ENCODE peak calls at places on chromosomes 16 and 17, in seven cellular contexts. One of them, this sample, is unnamed.

GRCh38 chr16:52581530-52581929 is 34.6 kb upstream of the TOX3 start:
- DNase-seq in CD8-positive, alpha-beta T cell: no peak
- DNase-seq in WERI-Rb-1: no peak
- DNase-seq in body of pancreas: peak
- DNase-seq in astrocyte: no peak
- DNase-seq in A549: peak
- DNase-seq in lower lobe of right lung: no peak
- DNase-seq in this sample: no peak

GRCh38 chr17:8188408-8188839 is 1.6 kb downstream of the BORCS6 start:
- DNase-seq in CD8-positive, alpha-beta T cell: no peak
- DNase-seq in body of pancreas: no peak
- DNase-seq in lower lobe of right lung: no peak
- DNase-seq in A549: no peak
- DNase-seq in astrocyte: no peak
- DNase-seq in WERI-Rb-1: no peak
- DNase-seq in this sample: no peak

GRCh38 chr17:77246110-77247047 is 105.6 kb downstream of the SEC14L1 start:
- DNase-seq in body of pancreas: no peak
- DNase-seq in lower lobe of right lung: no peak
- DNase-seq in A549: no peak
- DNase-seq in CD8-positive, alpha-beta T cell: no peak
- DNase-seq in WERI-Rb-1: no peak
- DNase-seq in astrocyte: no peak
- DNase-seq in this sample: no peak

GRCh38 chr17:12342609-12343248 is 322.1 kb downstream of the MAP2K4 start:
- DNase-seq in CD8-positive, alpha-beta T cell: no peak
- DNase-seq in A549: peak
- DNase-seq in astrocyte: no peak
- DNase-seq in lower lobe of right lung: no peak
- DNase-seq in WERI-Rb-1: peak
- DNase-seq in body of pancreas: peak
- DNase-seq in this sample: no peak

GRCh38 chr16:48366165-48367093 is 18.8 kb downstream of the SIAH1 start:
- DNase-seq in WERI-Rb-1: no peak
- DNase-seq in body of pancreas: peak
- DNase-seq in A549: peak
- DNase-seq in lower lobe of right lung: no peak
- DNase-seq in CD8-positive, alpha-beta T cell: peak
- DNase-seq in astrocyte: peak
- DNase-seq in this sample: peak

GRCh38 chr16:20901068-20901440 is 483 bp downstream of the LYRM1 start:
- DNase-seq in CD8-positive, alpha-beta T cell: no peak
- DNase-seq in body of pancreas: no peak
- DNase-seq in astrocyte: no peak
- DNase-seq in WERI-Rb-1: no peak
- DNase-seq in A549: no peak
- DNase-seq in lower lobe of right lung: no peak
- DNase-seq in this sample: no peak

GRCh38 chr16:85460252-85460982 is 152.7 kb upstream of the GSE1 start:
- DNase-seq in body of pancreas: no peak
- DNase-seq in WERI-Rb-1: peak
- DNase-seq in CD8-positive, alpha-beta T cell: no peak
- DNase-seq in lower lobe of right lung: no peak
- DNase-seq in astrocyte: no peak
- DNase-seq in A549: no peak
- DNase-seq in this sample: no peak

GRCh38 chr16:85394511-85395206 is 218.5 kb upstream of the GSE1 start:
- DNase-seq in CD8-positive, alpha-beta T cell: no peak
- DNase-seq in lower lobe of right lung: peak
- DNase-seq in astrocyte: no peak
- DNase-seq in WERI-Rb-1: peak
- DNase-seq in A549: no peak
- DNase-seq in body of pancreas: no peak
- DNase-seq in this sample: peak

GRCh38 chr17:79892457-79893236 is 53.4 kb upstream of the CBX4 start:
- DNase-seq in lower lobe of right lung: peak
- DNase-seq in body of pancreas: no peak
- DNase-seq in A549: no peak
- DNase-seq in astrocyte: no peak
- DNase-seq in WERI-Rb-1: no peak
- DNase-seq in CD8-positive, alpha-beta T cell: no peak
- DNase-seq in this sample: peak

GRCh38 chr16:81632392-81633146 is 146.5 kb upstream of the PLCG2 start:
- DNase-seq in lower lobe of right lung: peak
- DNase-seq in body of pancreas: no peak
- DNase-seq in WERI-Rb-1: no peak
- DNase-seq in CD8-positive, alpha-beta T cell: peak
- DNase-seq in A549: peak
- DNase-seq in astrocyte: peak
- DNase-seq in this sample: peak

GRCh38 chr17:33038740-33039139 is 47.1 kb downstream of the SPACA3 start:
- DNase-seq in body of pancreas: peak
- DNase-seq in astrocyte: peak
- DNase-seq in WERI-Rb-1: peak
- DNase-seq in A549: peak
- DNase-seq in CD8-positive, alpha-beta T cell: no peak
- DNase-seq in lower lobe of right lung: no peak
- DNase-seq in this sample: no peak

GRCh38 chr17:12613566-12613965 is 52.1 kb upstream of the MYOCD start:
- DNase-seq in body of pancreas: no peak
- DNase-seq in astrocyte: peak
- DNase-seq in lower lobe of right lung: no peak
- DNase-seq in CD8-positive, alpha-beta T cell: no peak
- DNase-seq in A549: peak
- DNase-seq in WERI-Rb-1: no peak
- DNase-seq in this sample: no peak

GRCh38 chr16:24769806-24770205 is 40.4 kb downstream of the TNRC6A start:
- DNase-seq in lower lobe of right lung: no peak
- DNase-seq in WERI-Rb-1: no peak
- DNase-seq in CD8-positive, alpha-beta T cell: no peak
- DNase-seq in A549: no peak
- DNase-seq in body of pancreas: no peak
- DNase-seq in astrocyte: peak
- DNase-seq in this sample: no peak

GRCh38 chr16:50741225-50741807 is 570 bp upstream of the CYLD start:
- DNase-seq in lower lobe of right lung: no peak
- DNase-seq in WERI-Rb-1: no peak
- DNase-seq in A549: peak
- DNase-seq in astrocyte: no peak
- DNase-seq in CD8-positive, alpha-beta T cell: no peak
- DNase-seq in body of pancreas: peak
- DNase-seq in this sample: no peak
- TF ChIP-seq CTCF in lower lobe of right lung: no peak
- TF ChIP-seq CTCF in WERI-Rb-1: no peak
- TF ChIP-seq CTCF in A549: no peak
- TF ChIP-seq CTCF in astrocyte: no peak
- TF ChIP-seq CTCF in CD8-positive, alpha-beta T cell: no peak
- TF ChIP-seq CTCF in body of pancreas: no peak
- TF ChIP-seq CTCF in this sample: no peak

GRCh38 chr17:50572541-50572940 is 12.0 kb downstream of the CACNA1G start:
- DNase-seq in astrocyte: no peak
- DNase-seq in lower lobe of right lung: no peak
- DNase-seq in body of pancreas: no peak
- DNase-seq in A549: no peak
- DNase-seq in WERI-Rb-1: no peak
- DNase-seq in CD8-positive, alpha-beta T cell: no peak
- DNase-seq in this sample: no peak

GRCh38 chr17:50570516-50570915 is 10.0 kb downstream of the CACNA1G start:
- DNase-seq in WERI-Rb-1: peak
- DNase-seq in lower lobe of right lung: no peak
- DNase-seq in body of pancreas: no peak
- DNase-seq in astrocyte: no peak
- DNase-seq in CD8-positive, alpha-beta T cell: no peak
- DNase-seq in A549: no peak
- DNase-seq in this sample: no peak

GRCh38 chr17:50573866-50574571 is 13.5 kb downstream of the CACNA1G start:
- DNase-seq in astrocyte: no peak
- DNase-seq in body of pancreas: no peak
- DNase-seq in lower lobe of right lung: no peak
- DNase-seq in WERI-Rb-1: peak
- DNase-seq in A549: no peak
- DNase-seq in CD8-positive, alpha-beta T cell: no peak
- DNase-seq in this sample: no peak

GRCh38 chr17:50569592-50569991 is 9.1 kb downstream of the CACNA1G start:
- DNase-seq in CD8-positive, alpha-beta T cell: no peak
- DNase-seq in WERI-Rb-1: no peak
- DNase-seq in body of pancreas: no peak
- DNase-seq in lower lobe of right lung: no peak
- DNase-seq in A549: no peak
- DNase-seq in astrocyte: no peak
- DNase-seq in this sample: no peak

DNA sequence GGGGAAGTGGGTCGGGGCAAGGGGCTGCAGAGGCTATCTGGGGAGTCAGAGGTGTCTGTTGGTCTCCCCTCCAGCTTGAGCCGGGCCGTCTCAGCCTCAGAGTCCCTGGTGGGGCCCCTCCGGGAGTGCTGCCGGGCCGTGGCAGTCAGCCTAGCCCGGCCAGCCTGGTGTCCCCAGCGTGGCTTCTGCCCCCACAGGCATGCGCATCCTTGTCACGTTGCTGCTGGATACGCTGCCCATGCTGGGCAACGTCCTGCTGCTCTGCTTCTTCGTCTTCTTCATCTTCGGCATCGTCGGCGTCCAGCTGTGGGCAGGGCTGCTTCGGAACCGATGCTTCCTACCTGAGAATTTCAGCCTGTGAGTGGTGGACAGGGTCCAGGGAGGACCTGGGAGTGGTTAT is 11.2 kb downstream of the CACNA1G start:
- DNase-seq in WERI-Rb-1: no peak
- DNase-seq in body of pancreas: no peak
- DNase-seq in CD8-positive, alpha-beta T cell: no peak
- DNase-seq in lower lobe of right lung: no peak
- DNase-seq in astrocyte: no peak
- DNase-seq in A549: no peak
- DNase-seq in this sample: no peak
- TF ChIP-seq CTCF in WERI-Rb-1: no peak
- TF ChIP-seq CTCF in body of pancreas: no peak
- TF ChIP-seq CTCF in CD8-positive, alpha-beta T cell: no peak
- TF ChIP-seq CTCF in lower lobe of right lung: no peak
- TF ChIP-seq CTCF in astrocyte: no peak
- TF ChIP-seq CTCF in A549: no peak
- TF ChIP-seq CTCF in this sample: no peak

GRCh38 chr17:43360739-43361498 is 37.9 kb upstream of the ARL4D start:
- DNase-seq in astrocyte: peak
- DNase-seq in lower lobe of right lung: peak
- DNase-seq in WERI-Rb-1: peak
- DNase-seq in A549: peak
- DNase-seq in body of pancreas: peak
- DNase-seq in CD8-positive, alpha-beta T cell: peak
- DNase-seq in this sample: peak
- TF ChIP-seq CTCF in astrocyte: no peak
- TF ChIP-seq CTCF in lower lobe of right lung: no peak
- TF ChIP-seq CTCF in WERI-Rb-1: peak
- TF ChIP-seq CTCF in A549: no peak
- TF ChIP-seq CTCF in body of pancreas: no peak
- TF ChIP-seq CTCF in CD8-positive, alpha-beta T cell: no peak
- TF ChIP-seq CTCF in this sample: no peak

DNA sequence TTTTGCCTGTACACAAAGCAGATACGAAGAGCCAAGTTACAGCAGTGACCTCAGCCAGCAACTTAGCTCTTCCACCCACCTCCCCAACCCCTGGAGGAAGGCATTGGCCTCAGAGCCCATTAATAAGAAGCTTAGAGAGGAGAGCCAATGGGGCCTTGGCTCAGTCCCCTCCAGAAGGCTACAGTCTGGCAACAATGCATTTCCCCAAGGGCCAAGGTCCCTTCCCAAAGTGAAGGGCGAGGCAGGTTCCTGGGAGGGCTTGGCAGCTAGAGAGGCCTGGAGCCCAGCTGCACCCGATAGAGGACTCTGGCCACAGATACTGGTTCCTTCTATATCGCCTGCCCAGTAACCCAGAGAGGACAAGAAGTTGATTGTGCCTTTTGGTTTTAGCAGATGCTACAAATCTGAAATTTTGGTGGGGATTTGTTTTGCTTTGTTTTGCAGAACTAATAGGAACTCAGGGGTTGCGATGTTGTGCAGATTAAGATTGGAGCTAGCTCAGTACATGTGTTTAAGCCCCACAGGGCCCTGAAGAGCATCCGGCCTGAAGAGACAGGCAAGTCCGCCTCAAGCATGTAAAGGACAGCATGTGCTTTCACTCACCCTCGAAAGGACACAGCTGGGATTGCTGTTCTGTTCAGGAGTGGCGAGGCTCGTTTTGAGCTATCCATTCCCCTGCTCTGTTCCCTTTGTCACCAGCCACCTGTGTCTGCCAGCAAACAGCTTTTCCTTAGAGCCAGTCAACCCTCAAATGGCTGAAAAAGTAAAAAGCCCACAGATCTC is 12.0 kb upstream of the PNPO start:
- DNase-seq in lower lobe of right lung: no peak
- DNase-seq in A549: no peak
- DNase-seq in CD8-positive, alpha-beta T cell: no peak
- DNase-seq in body of pancreas: no peak
- DNase-seq in WERI-Rb-1: peak
- DNase-seq in astrocyte: no peak
- DNase-seq in this sample: no peak
- TF ChIP-seq CTCF in lower lobe of right lung: no peak
- TF ChIP-seq CTCF in A549: no peak
- TF ChIP-seq CTCF in CD8-positive, alpha-beta T cell: no peak
- TF ChIP-seq CTCF in body of pancreas: no peak
- TF ChIP-seq CTCF in WERI-Rb-1: no peak
- TF ChIP-seq CTCF in astrocyte: no peak
- TF ChIP-seq CTCF in this sample: no peak

DNA sequence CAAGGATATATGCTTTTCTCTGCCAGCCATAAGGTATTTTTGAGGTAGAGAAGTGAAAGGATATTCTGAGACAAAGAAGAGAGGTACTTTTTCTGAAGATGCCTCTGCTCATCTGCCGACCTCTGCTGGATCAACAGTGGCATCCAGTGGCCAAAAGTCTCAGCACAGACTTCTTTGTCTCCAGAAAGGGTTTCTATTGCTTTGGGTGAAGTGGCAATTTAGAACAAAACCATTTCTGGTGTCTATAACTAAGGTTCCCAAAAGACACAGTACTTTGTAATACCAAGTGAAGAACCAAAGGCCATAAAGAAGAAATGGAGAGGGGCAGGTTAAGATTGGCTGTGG is 155.2 kb upstream of the C17orf78 start:
- DNase-seq in A549: peak
- DNase-seq in astrocyte: no peak
- DNase-seq in body of pancreas: no peak
- DNase-seq in WERI-Rb-1: peak
- DNase-seq in lower lobe of right lung: no peak
- DNase-seq in CD8-positive, alpha-beta T cell: no peak
- DNase-seq in this sample: no peak
- TF ChIP-seq CTCF in A549: peak
- TF ChIP-seq CTCF in astrocyte: peak
- TF ChIP-seq CTCF in body of pancreas: no peak
- TF ChIP-seq CTCF in WERI-Rb-1: peak
- TF ChIP-seq CTCF in lower lobe of right lung: no peak
- TF ChIP-seq CTCF in CD8-positive, alpha-beta T cell: no peak
- TF ChIP-seq CTCF in this sample: no peak

GRCh38 chr17:9484789-9485188 is 90.8 kb downstream of the STX8 start:
- DNase-seq in lower lobe of right lung: no peak
- DNase-seq in astrocyte: peak
- DNase-seq in CD8-positive, alpha-beta T cell: no peak
- DNase-seq in body of pancreas: no peak
- DNase-seq in A549: no peak
- DNase-seq in WERI-Rb-1: no peak
- DNase-seq in this sample: no peak

GRCh38 chr17:9487406-9487805 is 88.2 kb downstream of the STX8 start:
- DNase-seq in lower lobe of right lung: no peak
- DNase-seq in WERI-Rb-1: no peak
- DNase-seq in A549: no peak
- DNase-seq in CD8-positive, alpha-beta T cell: no peak
- DNase-seq in astrocyte: peak
- DNase-seq in body of pancreas: no peak
- DNase-seq in this sample: no peak

GRCh38 chr17:9488556-9488955 is 87.1 kb downstream of the STX8 start:
- DNase-seq in lower lobe of right lung: no peak
- DNase-seq in CD8-positive, alpha-beta T cell: no peak
- DNase-seq in WERI-Rb-1: no peak
- DNase-seq in body of pancreas: no peak
- DNase-seq in A549: no peak
- DNase-seq in astrocyte: peak
- DNase-seq in this sample: no peak
- TF ChIP-seq CTCF in lower lobe of right lung: no peak
- TF ChIP-seq CTCF in CD8-positive, alpha-beta T cell: no peak
- TF ChIP-seq CTCF in WERI-Rb-1: no peak
- TF ChIP-seq CTCF in body of pancreas: no peak
- TF ChIP-seq CTCF in A549: no peak
- TF ChIP-seq CTCF in astrocyte: no peak
- TF ChIP-seq CTCF in this sample: no peak